ENCODE peak calls at places on chromosomes 12 and 14, in ten cellular contexts. One of them, this sample, is unnamed.

GRCh38 chr12:9365296-9365695 is 157.1 kb upstream of the PZP start:
- DNase-seq in GM12865: no peak
- DNase-seq in HTR-8/SVneo: no peak
- DNase-seq in fibroblast of lung: peak; percentile 78
- DNase-seq in cardiac muscle cell: peak; percentile 37
- DNase-seq in NCI-H1417: no peak
- DNase-seq in germinal center: no peak
- DNase-seq in AG10803: peak; percentile 50
- DNase-seq in prostate gland: no peak
- DNase-seq in endodermal cell: no peak
- DNase-seq in this sample: no peak

GRCh38 chr12:83826112-83826511 is 1086.5 kb downstream of the SLC6A15 start:
- DNase-seq in GM12865: peak; percentile 49
- DNase-seq in HTR-8/SVneo: no peak
- DNase-seq in fibroblast of lung: no peak
- DNase-seq in cardiac muscle cell: peak; percentile 55
- DNase-seq in NCI-H1417: peak; percentile 33
- DNase-seq in germinal center: peak; percentile 5
- DNase-seq in AG10803: peak; percentile 30
- DNase-seq in prostate gland: no peak
- DNase-seq in endodermal cell: peak; percentile 94
- DNase-seq in this sample: peak; percentile 30

GRCh38 chr14:104792101-104792884 is 3.3 kb downstream of the AKT1 start:
- DNase-seq in GM12865: no peak
- DNase-seq in HTR-8/SVneo: no peak
- DNase-seq in fibroblast of lung: no peak
- DNase-seq in cardiac muscle cell: no peak
- DNase-seq in NCI-H1417: peak; percentile 50
- DNase-seq in germinal center: no peak
- DNase-seq in AG10803: no peak
- DNase-seq in prostate gland: no peak
- DNase-seq in endodermal cell: no peak
- DNase-seq in this sample: no peak

GRCh38 chr14:31360919-31361662 is 59.3 kb downstream of the HEATR5A start:
- DNase-seq in GM12865: no peak
- DNase-seq in HTR-8/SVneo: no peak
- DNase-seq in fibroblast of lung: peak; percentile 68
- DNase-seq in cardiac muscle cell: no peak
- DNase-seq in NCI-H1417: no peak
- DNase-seq in germinal center: no peak
- DNase-seq in AG10803: peak; percentile 75
- DNase-seq in prostate gland: no peak
- DNase-seq in endodermal cell: no peak
- DNase-seq in this sample: no peak

GRCh38 chr14:63478024-63478423 is 65.2 kb downstream of the PPP2R5E start:
- DNase-seq in GM12865: peak; percentile 90
- DNase-seq in HTR-8/SVneo: no peak
- DNase-seq in fibroblast of lung: no peak
- DNase-seq in cardiac muscle cell: no peak
- DNase-seq in NCI-H1417: no peak
- DNase-seq in germinal center: peak; percentile 61
- DNase-seq in AG10803: no peak
- DNase-seq in prostate gland: no peak
- DNase-seq in endodermal cell: no peak
- DNase-seq in this sample: peak; percentile 69

GRCh38 chr14:99725774-99726537 is 41.9 kb downstream of the CYP46A1 start:
- DNase-seq in GM12865: no peak
- DNase-seq in HTR-8/SVneo: no peak
- DNase-seq in fibroblast of lung: no peak
- DNase-seq in cardiac muscle cell: no peak
- DNase-seq in NCI-H1417: no peak
- DNase-seq in germinal center: no peak
- DNase-seq in AG10803: no peak
- DNase-seq in prostate gland: no peak
- DNase-seq in endodermal cell: peak; percentile 59
- DNase-seq in this sample: no peak

GRCh38 chr12:44000309-44000952 is 164.6 kb downstream of the TMEM117 start:
- DNase-seq in GM12865: peak; percentile 69
- DNase-seq in HTR-8/SVneo: peak; percentile 5
- DNase-seq in fibroblast of lung: peak; percentile 25
- DNase-seq in cardiac muscle cell: peak; percentile 58
- DNase-seq in NCI-H1417: peak; percentile 37
- DNase-seq in germinal center: peak; percentile 51
- DNase-seq in AG10803: peak; percentile 55
- DNase-seq in prostate gland: no peak
- DNase-seq in endodermal cell: peak; percentile 92
- DNase-seq in this sample: peak; percentile 44

GRCh38 chr12:89166525-89166934 is 185.8 kb downstream of the DUSP6 start:
- DNase-seq in GM12865: peak; percentile 79
- DNase-seq in HTR-8/SVneo: no peak
- DNase-seq in fibroblast of lung: peak; percentile 68
- DNase-seq in cardiac muscle cell: peak; percentile 72
- DNase-seq in NCI-H1417: no peak
- DNase-seq in germinal center: peak; percentile 3
- DNase-seq in AG10803: peak; percentile 47
- DNase-seq in prostate gland: no peak
- DNase-seq in endodermal cell: no peak
- DNase-seq in this sample: no peak

GRCh38 chr14:39212034-39212433 is 21.7 kb upstream of the MIA2 start:
- DNase-seq in GM12865: no peak
- DNase-seq in HTR-8/SVneo: no peak
- DNase-seq in fibroblast of lung: no peak
- DNase-seq in cardiac muscle cell: no peak
- DNase-seq in NCI-H1417: no peak
- DNase-seq in germinal center: no peak
- DNase-seq in AG10803: no peak
- DNase-seq in prostate gland: no peak
- DNase-seq in endodermal cell: no peak
- DNase-seq in this sample: no peak

GRCh38 chr12:47894068-47894467 is 10.7 kb downstream of the VDR start:
- DNase-seq in GM12865: peak; percentile 47
- DNase-seq in HTR-8/SVneo: no peak
- DNase-seq in fibroblast of lung: no peak
- DNase-seq in cardiac muscle cell: no peak
- DNase-seq in NCI-H1417: no peak
- DNase-seq in germinal center: peak; percentile 34
- DNase-seq in AG10803: no peak
- DNase-seq in prostate gland: no peak
- DNase-seq in endodermal cell: peak; percentile 35
- DNase-seq in this sample: no peak

GRCh38 chr14:103302966-103303365 is 31.1 kb upstream of the EIF5 start:
- DNase-seq in GM12865: no peak
- DNase-seq in HTR-8/SVneo: no peak
- DNase-seq in fibroblast of lung: no peak
- DNase-seq in cardiac muscle cell: peak; percentile 51
- DNase-seq in NCI-H1417: no peak
- DNase-seq in germinal center: no peak
- DNase-seq in AG10803: peak; percentile 45
- DNase-seq in prostate gland: no peak
- DNase-seq in endodermal cell: no peak
- DNase-seq in this sample: no peak

GRCh38 chr14:104326848-104327247 is 188.5 kb downstream of the KIF26A start:
- DNase-seq in GM12865: no peak
- DNase-seq in HTR-8/SVneo: no peak
- DNase-seq in fibroblast of lung: no peak
- DNase-seq in cardiac muscle cell: no peak
- DNase-seq in NCI-H1417: no peak
- DNase-seq in germinal center: no peak
- DNase-seq in AG10803: no peak
- DNase-seq in prostate gland: no peak
- DNase-seq in endodermal cell: peak; percentile 12
- DNase-seq in this sample: no peak

GRCh38 chr12:92558806-92559205 is 144.0 kb upstream of the PLEKHG7 start:
- DNase-seq in GM12865: peak; percentile 56
- DNase-seq in HTR-8/SVneo: no peak
- DNase-seq in fibroblast of lung: peak; percentile 44
- DNase-seq in cardiac muscle cell: no peak
- DNase-seq in NCI-H1417: no peak
- DNase-seq in germinal center: no peak
- DNase-seq in AG10803: no peak
- DNase-seq in prostate gland: no peak
- DNase-seq in endodermal cell: no peak
- DNase-seq in this sample: no peak

GRCh38 chr14:96126339-96126770 is 78.3 kb upstream of the BDKRB2 start:
- DNase-seq in GM12865: peak; percentile 50
- DNase-seq in HTR-8/SVneo: no peak
- DNase-seq in fibroblast of lung: no peak
- DNase-seq in cardiac muscle cell: peak; percentile 46
- DNase-seq in NCI-H1417: no peak
- DNase-seq in germinal center: no peak
- DNase-seq in AG10803: peak; percentile 36
- DNase-seq in prostate gland: no peak
- DNase-seq in endodermal cell: no peak
- DNase-seq in this sample: peak; percentile 43

GRCh38 chr12:77120695-77121094 is 55.3 kb upstream of the E2F7 start:
- DNase-seq in GM12865: no peak
- DNase-seq in HTR-8/SVneo: no peak
- DNase-seq in fibroblast of lung: peak; percentile 74
- DNase-seq in cardiac muscle cell: peak; percentile 61
- DNase-seq in NCI-H1417: no peak
- DNase-seq in germinal center: no peak
- DNase-seq in AG10803: peak; percentile 64
- DNase-seq in prostate gland: no peak
- DNase-seq in endodermal cell: no peak
- DNase-seq in this sample: no peak

GRCh38 chr12:57940915-57941164 is 527 bp upstream of the ATP23 start:
- DNase-seq in GM12865: no peak
- DNase-seq in HTR-8/SVneo: no peak
- DNase-seq in fibroblast of lung: no peak
- DNase-seq in cardiac muscle cell: no peak
- DNase-seq in NCI-H1417: no peak
- DNase-seq in germinal center: no peak
- DNase-seq in AG10803: no peak
- DNase-seq in prostate gland: no peak
- DNase-seq in endodermal cell: no peak
- DNase-seq in this sample: no peak

GRCh38 chr12:104055686-104056388 is 5.8 kb upstream of the GLT8D2 start:
- DNase-seq in GM12865: no peak
- DNase-seq in HTR-8/SVneo: no peak
- DNase-seq in fibroblast of lung: peak; percentile 59
- DNase-seq in cardiac muscle cell: peak; percentile 83
- DNase-seq in NCI-H1417: peak; percentile 69
- DNase-seq in germinal center: no peak
- DNase-seq in AG10803: peak; percentile 68
- DNase-seq in prostate gland: no peak
- DNase-seq in endodermal cell: no peak
- DNase-seq in this sample: no peak

GRCh38 chr14:106530423-106531107 is 1004.2 kb downstream of the TMEM121 start:
- DNase-seq in GM12865: peak; percentile 85
- DNase-seq in HTR-8/SVneo: no peak
- DNase-seq in fibroblast of lung: no peak
- DNase-seq in cardiac muscle cell: no peak
- DNase-seq in NCI-H1417: no peak
- DNase-seq in germinal center: peak; percentile 33
- DNase-seq in AG10803: no peak
- DNase-seq in prostate gland: no peak
- DNase-seq in endodermal cell: no peak
- DNase-seq in this sample: peak; percentile 43

GRCh38 chr14:76531821-76532318 is 155.9 kb downstream of the ESRRB start:
- DNase-seq in GM12865: no peak
- DNase-seq in HTR-8/SVneo: no peak
- DNase-seq in fibroblast of lung: no peak
- DNase-seq in cardiac muscle cell: no peak
- DNase-seq in NCI-H1417: no peak
- DNase-seq in germinal center: no peak
- DNase-seq in AG10803: no peak
- DNase-seq in prostate gland: peak; percentile 71
- DNase-seq in endodermal cell: no peak
- DNase-seq in this sample: no peak

GRCh38 chr14:97329701-97330100 is 532.5 kb downstream of the VRK1 start:
- DNase-seq in GM12865: no peak
- DNase-seq in HTR-8/SVneo: no peak
- DNase-seq in fibroblast of lung: peak; percentile 11
- DNase-seq in cardiac muscle cell: no peak
- DNase-seq in NCI-H1417: no peak
- DNase-seq in germinal center: no peak
- DNase-seq in AG10803: peak; percentile 0
- DNase-seq in prostate gland: no peak
- DNase-seq in endodermal cell: peak; percentile 52
- DNase-seq in this sample: no peak

GRCh38 chr14:84420236-84420635 is 1109.7 kb upstream of the FLRT2 start:
- DNase-seq in GM12865: no peak
- DNase-seq in HTR-8/SVneo: peak; percentile 14
- DNase-seq in fibroblast of lung: peak; percentile 30
- DNase-seq in cardiac muscle cell: peak; percentile 27
- DNase-seq in NCI-H1417: no peak
- DNase-seq in germinal center: no peak
- DNase-seq in AG10803: no peak
- DNase-seq in prostate gland: no peak
- DNase-seq in endodermal cell: no peak
- DNase-seq in this sample: no peak

GRCh38 chr12:104695453-104696148 is 238.9 kb downstream of the CHST11 start:
- DNase-seq in GM12865: peak; percentile 70
- DNase-seq in HTR-8/SVneo: no peak
- DNase-seq in fibroblast of lung: peak; percentile 100
- DNase-seq in cardiac muscle cell: peak; percentile 93
- DNase-seq in NCI-H1417: peak; percentile 55
- DNase-seq in germinal center: peak; percentile 48
- DNase-seq in AG10803: peak; percentile 74
- DNase-seq in prostate gland: no peak
- DNase-seq in endodermal cell: peak; percentile 51
- DNase-seq in this sample: peak; percentile 78

GRCh38 chr14:24828486-24828885 is 194.5 kb upstream of the GZMB start:
- DNase-seq in GM12865: no peak
- DNase-seq in HTR-8/SVneo: no peak
- DNase-seq in fibroblast of lung: peak; percentile 46
- DNase-seq in cardiac muscle cell: no peak
- DNase-seq in NCI-H1417: no peak
- DNase-seq in germinal center: no peak
- DNase-seq in AG10803: peak; percentile 47
- DNase-seq in prostate gland: no peak
- DNase-seq in endodermal cell: no peak
- DNase-seq in this sample: no peak

GRCh38 chr14:100142073-100143040 is 17.1 kb downstream of the DEGS2 start:
- DNase-seq in GM12865: no peak
- DNase-seq in HTR-8/SVneo: no peak
- DNase-seq in fibroblast of lung: no peak
- DNase-seq in cardiac muscle cell: peak; percentile 53
- DNase-seq in NCI-H1417: no peak
- DNase-seq in germinal center: no peak
- DNase-seq in AG10803: no peak
- DNase-seq in prostate gland: no peak
- DNase-seq in endodermal cell: no peak
- DNase-seq in this sample: no peak

GRCh38 chr14:23364604-23365352 is at the start of gene EFS:
- DNase-seq in GM12865: no peak
- DNase-seq in HTR-8/SVneo: no peak
- DNase-seq in fibroblast of lung: peak; percentile 47
- DNase-seq in cardiac muscle cell: peak; percentile 54
- DNase-seq in NCI-H1417: no peak
- DNase-seq in germinal center: no peak
- DNase-seq in AG10803: peak; percentile 38
- DNase-seq in prostate gland: peak; percentile 28
- DNase-seq in endodermal cell: no peak
- DNase-seq in this sample: no peak

This sample was measured in activated CD8-positive, alpha-beta T cell treated with anti-CD3 and anti-CD28 coated beads, Interleukin-2, amount 10 ng/mL, durations not matched to agents 7 days and 5 days.